ENCODE peak calls at places on chromosomes 4 and X, in six cellular contexts. K is vagina, H is breast epithelium, P is suprapubic skin, A is esophagus muscularis mucosa, E is transverse colon. O is an unnamed sample.

GRCh38 chr4:38306482-38307071 is 346.4 kb downstream of the PTTG2 start:
- DNase-seq in A (no peak), H (no peak), E (no peak), P (no peak), K (no peak), O (no peak)

GRCh38 chr4:52825311-52826090 is 36.6 kb upstream of the RASL11B start:
- DNase-seq in P (no peak), K (no peak), A (peak), E (no peak), H (no peak), O (no peak)

GRCh38 chr4:112604590-112604989 is 32.1 kb downstream of the ZGRF1 start:
- DNase-seq in K (no peak), P (no peak), A (no peak), H (no peak), E (peak), O (no peak)

GRCh38 chrX:109600114-109600710 is 24.8 kb downstream of the KCNE5 start:
- DNase-seq in E (no peak), P (no peak), H (no peak), A (no peak), K (no peak), O (no peak)

GRCh38 chrX:9885150-9885549 is 82.0 kb upstream of the CLDN34 start:
- DNase-seq in E (peak), K (no peak), P (no peak), A (no peak), H (no peak), O (peak)

GRCh38 chr4:185839204-185839712 is 27.3 kb upstream of the SORBS2 start:
- DNase-seq in H (peak), A (no peak), P (no peak), E (peak), K (no peak), O (no peak)

GRCh38 chr4:8391972-8392371 is 48.6 kb downstream of the ACOX3 start:
- DNase-seq in A (peak), K (no peak), H (peak), E (peak), P (no peak), O (peak)

GRCh38 chr4:88759039-88759631 is 61.5 kb upstream of the NAP1L5 start:
- DNase-seq in H (no peak), K (no peak), E (no peak), P (no peak), A (no peak), O (no peak)

GRCh38 chr4:9792381-9792780 is 10.9 kb downstream of the DRD5 start:
- DNase-seq in H (no peak), E (no peak), K (no peak), P (no peak), A (no peak), O (no peak)

DNA sequence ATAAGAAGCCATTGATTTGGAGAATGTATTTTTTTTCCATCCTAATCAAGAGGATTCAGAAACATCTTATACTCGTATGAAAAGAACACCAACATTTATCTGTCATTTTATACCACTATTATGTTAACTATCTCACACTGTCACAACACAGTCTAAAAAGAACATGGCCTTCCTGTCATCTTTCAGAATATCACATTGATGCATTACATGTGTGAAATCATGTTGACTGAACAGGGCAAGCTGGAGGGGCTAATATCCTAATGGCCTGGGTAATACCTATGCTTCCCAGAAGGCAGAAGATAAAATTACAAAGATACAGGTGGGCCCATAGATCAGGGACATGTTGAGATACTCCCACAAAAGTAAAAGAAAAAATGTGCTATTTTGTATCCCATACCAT is 611.7 kb downstream of the STIM2 start:
- DNase-seq in E (no peak), H (no peak), K (no peak), A (no peak), P (no peak), O (no peak)
- TF ChIP-seq POLR2AphosphoS5 in E (no peak), H (no peak), K (no peak), A (no peak), P (no peak), O (no peak)

GRCh38 chr4:144732584-144733130 is 86.7 kb downstream of the HHIP start:
- DNase-seq in A (no peak), K (no peak), H (no peak), P (no peak), E (no peak), O (no peak)
- TF ChIP-seq CTCF in A (no peak), K (no peak), H (no peak), P (no peak), E (no peak), O (no peak)

GRCh38 chr4:25790024-25790423 is 72.8 kb downstream of the SEL1L3 start:
- DNase-seq in A (no peak), H (no peak), K (no peak), P (no peak), E (no peak), O (no peak)

GRCh38 chr4:25788839-25789238 is 73.9 kb downstream of the SEL1L3 start:
- DNase-seq in H (no peak), A (no peak), P (no peak), E (no peak), K (no peak), O (no peak)

GRCh38 chr4:25783943-25784342 is 78.8 kb downstream of the SEL1L3 start:
- DNase-seq in K (no peak), E (no peak), A (no peak), P (no peak), H (no peak), O (no peak)

GRCh38 chr4:25786497-25787065 is 76.2 kb downstream of the SEL1L3 start:
- DNase-seq in H (no peak), K (no peak), A (no peak), P (no peak), E (no peak), O (no peak)

GRCh38 chr4:25787891-25788331 is 74.9 kb downstream of the SEL1L3 start:
- DNase-seq in K (no peak), A (no peak), H (no peak), P (no peak), E (no peak), O (peak)
- TF ChIP-seq POLR2AphosphoS5 in K (no peak), A (no peak), H (no peak), P (no peak), E (no peak), O (no peak)

DNA sequence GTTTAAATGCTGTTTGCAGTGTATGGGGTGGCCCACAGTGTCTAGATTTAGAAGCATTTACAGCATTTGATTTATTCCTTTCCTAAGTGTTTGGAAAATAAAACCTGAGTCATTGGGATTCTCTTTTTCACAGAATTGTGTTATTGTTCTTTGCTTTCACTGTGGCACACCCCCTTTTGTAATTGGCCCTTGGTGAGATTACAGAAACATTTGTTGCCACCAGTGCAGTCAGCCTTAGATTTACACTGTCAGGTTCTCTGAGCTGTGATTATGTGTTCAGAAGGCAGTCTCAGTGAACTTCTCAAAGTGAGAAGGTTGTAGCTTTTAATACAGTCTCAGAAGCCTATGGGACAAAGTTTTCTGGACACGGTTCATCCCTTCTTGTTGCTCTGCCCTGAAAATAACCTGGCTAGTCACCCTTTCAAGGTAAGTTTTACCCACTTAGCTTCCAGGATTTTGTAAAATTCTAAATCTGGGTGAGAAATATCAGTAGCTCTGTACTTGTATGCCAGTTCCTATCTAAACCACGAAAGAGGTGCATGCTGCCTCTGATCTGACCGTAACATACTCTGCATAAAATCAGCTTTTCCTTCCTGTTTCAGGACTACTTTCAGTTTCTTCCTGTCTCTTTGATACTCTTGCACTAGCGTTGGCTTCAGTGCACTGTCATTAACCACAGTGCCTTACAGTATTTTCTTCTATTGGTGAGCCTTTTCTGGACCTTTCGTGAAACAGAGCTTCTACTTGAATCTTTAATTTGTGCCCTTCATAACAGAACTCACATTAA is 12.6 kb downstream of the RUFY3 start:
- DNase-seq in H (no peak), P (no peak), E (peak), A (no peak), K (no peak), O (no peak)
- TF ChIP-seq CTCF in H (no peak), P (no peak), E (no peak), A (no peak), K (no peak), O (no peak)

DNA sequence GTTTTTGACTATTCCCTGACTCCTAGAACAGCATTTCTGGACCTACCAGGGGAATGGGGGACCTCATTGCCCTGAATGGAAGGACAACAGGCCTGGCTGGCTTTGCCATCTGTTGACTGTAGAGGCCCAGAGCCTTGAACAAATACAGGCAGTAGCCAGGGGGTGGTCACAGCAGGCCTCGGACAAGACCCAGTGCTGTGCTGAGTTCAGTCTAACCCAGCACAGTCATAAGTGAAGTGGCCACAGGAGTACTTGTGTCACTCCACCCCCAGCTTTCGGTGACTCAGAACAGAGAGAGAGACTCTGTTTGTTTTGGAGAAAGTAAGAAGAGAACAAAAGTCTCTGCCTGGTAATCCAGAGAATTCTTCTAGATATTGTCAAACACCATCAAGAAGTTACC is 310.0 kb downstream of the PRR32 start:
- DNase-seq in H (no peak), A (no peak), K (no peak), P (no peak), E (no peak), O (no peak)
- TF ChIP-seq POLR2AphosphoS5 in H (no peak), A (no peak), K (no peak), P (no peak), E (no peak), O (no peak)

DNA sequence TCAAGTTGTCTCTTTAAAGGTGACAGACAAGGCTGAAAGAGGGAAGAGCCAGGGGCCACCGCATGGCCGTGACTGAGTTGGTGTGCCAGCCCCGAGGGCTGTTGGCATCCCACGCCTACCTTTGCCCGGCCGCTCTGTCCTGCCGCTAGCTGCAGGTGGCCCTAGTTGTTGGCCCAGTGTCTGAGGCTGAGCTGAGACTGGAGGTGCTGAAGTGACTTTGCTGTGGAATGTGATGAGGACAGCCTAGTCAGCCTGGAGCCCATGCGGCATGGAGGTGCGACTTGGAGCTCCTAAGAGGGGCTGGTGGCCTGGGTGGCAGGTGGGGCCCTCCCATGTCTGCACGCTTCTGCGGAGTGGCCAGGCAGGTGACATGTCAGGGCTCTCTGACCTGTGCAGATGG is 6.6 kb downstream of the TADA2B start:
- DNase-seq in A (no peak), E (no peak), H (no peak), P (no peak), K (peak), O (no peak)
- TF ChIP-seq CTCF in A (no peak), E (no peak), H (no peak), P (no peak), K (no peak), O (no peak)

DNA sequence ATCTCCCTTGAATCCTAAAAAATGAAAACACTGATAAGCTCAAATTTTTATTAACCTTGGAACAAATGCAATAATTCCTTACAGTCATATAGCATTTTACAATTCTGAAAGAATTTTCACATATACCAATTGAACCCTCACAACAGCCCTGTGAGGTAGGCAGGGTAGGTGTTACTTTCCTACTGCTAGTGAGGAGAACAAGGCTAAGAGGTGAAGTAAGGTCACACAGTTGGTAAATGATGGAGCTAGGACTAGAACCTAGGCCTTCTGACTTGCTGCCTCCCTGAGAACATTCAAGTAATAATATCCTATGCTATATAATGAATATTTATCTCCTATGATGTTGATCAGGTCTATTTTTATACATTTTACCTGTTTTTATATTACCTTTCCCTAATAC is 9.7 kb downstream of the TAF9B start:
- DNase-seq in P (no peak), H (no peak), A (no peak), E (no peak), K (no peak), O (no peak)
- TF ChIP-seq POLR2AphosphoS5 in P (no peak), H (no peak), A (no peak), E (no peak), K (no peak), O (no peak)

DNA sequence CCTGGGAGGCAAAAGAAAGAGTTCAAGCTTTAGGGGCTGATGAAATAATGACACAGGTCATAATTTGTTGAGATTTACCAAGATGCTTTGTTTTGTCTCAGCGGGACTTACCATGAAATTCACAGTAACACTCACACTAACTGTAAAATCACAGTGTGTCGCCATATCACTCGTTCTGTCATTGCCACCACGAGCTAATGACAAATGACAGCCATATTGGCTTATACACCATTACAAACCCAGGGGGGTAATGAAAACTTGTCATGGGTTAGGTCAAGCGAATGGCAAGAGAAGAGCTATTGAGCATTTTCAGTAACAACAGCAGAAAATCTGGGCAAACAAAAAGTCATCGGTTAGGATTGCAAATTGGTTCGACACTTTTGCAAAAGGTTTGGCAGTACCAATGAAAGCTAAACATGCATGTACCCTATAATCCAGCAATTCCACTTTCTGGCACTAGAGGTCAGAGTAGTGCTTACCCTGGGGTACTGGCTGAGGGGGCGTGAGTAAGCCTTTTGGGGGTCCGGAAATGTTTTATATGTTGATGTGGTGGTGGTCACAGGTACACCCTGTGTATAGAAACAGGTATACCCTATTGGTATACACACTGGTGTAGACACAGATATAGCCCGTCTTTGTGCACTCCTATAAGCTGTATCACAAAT is 83.9 kb upstream of the RAI2 start:
- DNase-seq in P (no peak), H (no peak), K (no peak), E (no peak), A (no peak), O (no peak)
- TF ChIP-seq CTCF in P (no peak), H (no peak), K (peak), E (peak), A (peak), O (no peak)

DNA sequence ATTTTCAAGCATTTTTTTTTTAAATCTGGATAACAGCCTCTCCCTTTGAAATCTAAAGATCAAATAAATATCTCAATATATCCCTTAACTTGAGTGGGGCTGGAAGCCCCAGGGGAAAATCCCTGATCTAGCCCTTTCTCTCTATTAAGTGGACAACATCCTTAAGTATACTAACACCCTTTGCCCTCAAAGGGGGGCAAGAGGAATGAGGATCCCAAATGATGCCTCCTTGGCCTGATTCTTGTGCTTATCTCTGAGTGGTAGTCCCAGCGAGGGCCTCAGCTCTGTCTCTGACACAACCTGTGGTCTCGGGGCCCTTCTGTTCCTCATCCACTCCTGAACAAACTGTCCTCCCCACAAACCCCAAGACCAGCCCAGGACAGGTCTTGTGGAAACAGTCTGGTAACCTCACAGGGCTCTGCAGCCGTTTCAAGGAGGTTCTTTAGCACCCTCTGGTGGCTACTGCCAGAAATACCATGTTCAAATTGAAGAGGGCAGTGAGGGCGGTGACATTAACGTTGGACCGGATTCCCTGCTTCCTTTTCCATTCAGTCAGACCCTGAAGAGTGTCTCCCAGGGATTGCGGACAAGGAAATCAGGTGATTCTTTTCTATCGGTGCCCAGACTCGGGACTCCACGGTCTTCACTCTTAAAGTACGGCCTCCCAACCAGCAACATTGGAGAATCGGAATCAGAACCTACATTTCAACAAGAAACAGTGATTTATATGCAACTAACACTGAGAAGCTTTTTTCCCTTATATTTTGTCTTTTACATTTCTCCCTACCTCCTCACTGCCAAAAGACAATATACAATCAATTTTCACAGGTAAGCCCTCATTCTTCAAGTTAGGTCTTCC is 13.0 kb downstream of the CXCL13 start:
- DNase-seq in E (peak), P (no peak), A (no peak), H (peak), K (no peak), O (no peak)
- TF ChIP-seq POLR2AphosphoS5 in E (no peak), P (no peak), A (peak), H (no peak), K (no peak), O (no peak)

GRCh38 chrX:148133099-148133725 is 152.1 kb downstream of the FMR1NB start:
- DNase-seq in A (no peak), P (no peak), E (no peak), H (no peak), K (no peak), O (no peak)
- TF ChIP-seq CTCF in A (no peak), P (no peak), E (no peak), H (no peak), K (no peak), O (no peak)

O was measured in upper lobe of left lung.